ENCODE peak calls at places on chromosome 17, in six cellular contexts. Y is ovary, U is HAP-1, A is activated T-helper 1 cell treated with Interleukin-2 at 50 U/mL for 16 hours, B is fibroblast of lung, D is ELF-1. R is an unnamed sample.

GRCh38 chr17:80855968-80856862 is 135.4 kb upstream of the CHMP6 start:
- DNase-seq in Y (no peak), U (no peak), A (peak; percentile 71), B (peak; percentile 97), D (peak; percentile 68), R (peak; percentile 87)

GRCh38 chr17:76528528-76529223 is 8.8 kb downstream of the CYGB start:
- DNase-seq in Y (peak; percentile 70), U (no peak), A (no peak), B (peak; percentile 67), D (peak; percentile 10), R (no peak)

GRCh38 chr17:48054238-48055185 is 6.4 kb downstream of the NFE2L1 start:
- DNase-seq in Y (peak; percentile 85), U (peak; percentile 39), A (no peak), B (peak; percentile 86), D (peak; percentile 99), R (no peak)

GRCh38 chr17:4858068-4858879 is 25.1 kb downstream of the MINK1 start:
- DNase-seq in Y (peak; percentile 48), U (no peak), A (no peak), B (no peak), D (peak; percentile 59), R (no peak)

GRCh38 chr17:47955497-47956461 is 1.9 kb downstream of the PRR15L start:
- DNase-seq in Y (no peak), U (no peak), A (no peak), B (no peak), D (no peak), R (no peak)

GRCh38 chr17:51640108-51640622 is 379.8 kb downstream of the UTP18 start:
- DNase-seq in Y (no peak), U (peak; percentile 31), A (no peak), B (no peak), D (peak; percentile 64), R (no peak)

GRCh38 chr17:58362368-58363014 is 10.5 kb upstream of the SUPT4H1 start:
- DNase-seq in Y (no peak), U (no peak), A (no peak), B (no peak), D (no peak), R (no peak)

GRCh38 chr17:535165-535564 is 179.5 kb downstream of the VPS53 start:
- DNase-seq in Y (no peak), U (no peak), A (no peak), B (no peak), D (no peak), R (no peak)

GRCh38 chr17:82956726-82957468 is 117.1 kb upstream of the ZNF750 start:
- DNase-seq in Y (no peak), U (no peak), A (no peak), B (no peak), D (no peak), R (no peak)

GRCh38 chr17:42122371-42123303 is at the start of gene HSPB9:
- DNase-seq in Y (peak; percentile 72), U (no peak), A (no peak), B (no peak), D (peak; percentile 90), R (no peak)

GRCh38 chr17:50511058-50511457 is 2.8 kb downstream of the MYCBPAP start:
- DNase-seq in Y (no peak), U (no peak), A (no peak), B (peak; percentile 38), D (no peak), R (no peak)

GRCh38 chr17:58378895-58379824 is 27.2 kb upstream of the SUPT4H1 start:
- DNase-seq in Y (no peak), U (no peak), A (no peak), B (no peak), D (peak; percentile 32), R (no peak)

GRCh38 chr17:19928299-19928698 is 49.3 kb downstream of the AKAP10 start:
- DNase-seq in Y (no peak), U (no peak), A (no peak), B (peak; percentile 84), D (no peak), R (no peak)

GRCh38 chr17:45396496-45397205 is 36.0 kb downstream of the ARHGAP27 start:
- DNase-seq in Y (no peak), U (no peak), A (no peak), B (no peak), D (no peak), R (no peak)

GRCh38 chr17:3544365-3544764 is 13.2 kb downstream of the TRPV3 start:
- DNase-seq in Y (no peak), U (no peak), A (no peak), B (no peak), D (no peak), R (no peak)

GRCh38 chr17:80913928-80914821 is 77.5 kb upstream of the CHMP6 start:
- DNase-seq in Y (no peak), U (no peak), A (no peak), B (no peak), D (no peak), R (no peak)

GRCh38 chr17:47883589-47884426 is 12.2 kb upstream of the SP2 start:
- DNase-seq in Y (no peak), U (no peak), A (no peak), B (no peak), D (peak; percentile 89), R (no peak)

GRCh38 chr17:9235346-9235745 is 214.0 kb downstream of the NTN1 start:
- DNase-seq in Y (no peak), U (no peak), A (no peak), B (no peak), D (no peak), R (no peak)

GRCh38 chr17:77327566-77328463 is 187.0 kb downstream of the SEC14L1 start:
- DNase-seq in Y (no peak), U (peak; percentile 5), A (no peak), B (no peak), D (no peak), R (no peak)

GRCh38 chr17:48733632-48734327 is 5.2 kb upstream of the HOXB13 start:
- DNase-seq in Y (no peak), U (no peak), A (no peak), B (no peak), D (peak; percentile 66), R (no peak)

GRCh38 chr17:16583781-16584180 is 14.8 kb upstream of the ZNF287 start:
- DNase-seq in Y (no peak), U (no peak), A (no peak), B (no peak), D (no peak), R (no peak)

GRCh38 chr17:19569785-19570496 is 36.3 kb downstream of the SLC47A1 start:
- DNase-seq in Y (no peak), U (no peak), A (no peak), B (no peak), D (no peak), R (no peak)

GRCh38 chr17:82938486-82939212 is 98.8 kb upstream of the ZNF750 start:
- DNase-seq in Y (no peak), U (no peak), A (no peak), B (no peak), D (no peak), R (no peak)

GRCh38 chr17:80063815-80064585 is 27.6 kb downstream of the CCDC40 start:
- DNase-seq in Y (peak; percentile 55), U (no peak), A (no peak), B (peak; percentile 87), D (peak; percentile 43), R (no peak)

GRCh38 chr17:82957961-82958491 is 118.2 kb upstream of the ZNF750 start:
- DNase-seq in Y (no peak), U (no peak), A (no peak), B (no peak), D (no peak), R (no peak)

GRCh38 chr17:37392024-37392590 is 14.5 kb downstream of the ACACA start:
- DNase-seq in Y (no peak), U (no peak), A (no peak), B (peak; percentile 79), D (no peak), R (peak; percentile 15)

GRCh38 chr17:40862985-40863733 is 3.9 kb downstream of the KRT12 start:
- DNase-seq in Y (no peak), U (peak; percentile 63), A (no peak), B (no peak), D (peak; percentile 80), R (no peak)

GRCh38 chr17:36089888-36090836 is at the start of gene CCL3:
- DNase-seq in Y (no peak), U (no peak), A (no peak), B (no peak), D (no peak), R (no peak)

GRCh38 chr17:44924107-44924544 is 8.8 kb upstream of the GFAP start:
- DNase-seq in Y (no peak), U (no peak), A (no peak), B (no peak), D (no peak), R (no peak)

GRCh38 chr17:45038771-45039634 is 12.4 kb downstream of the DCAKD start:
- DNase-seq in Y (no peak), U (no peak), A (no peak), B (no peak), D (no peak), R (no peak)

GRCh38 chr17:77963441-77963840 is 4.9 kb downstream of the TNRC6C start:
- DNase-seq in Y (peak; percentile 54), U (peak; percentile 71), A (peak; percentile 19), B (peak; percentile 86), D (no peak), R (no peak)

GRCh38 chr17:70022175-70022574 is 52.9 kb upstream of the KCNJ16 start:
- DNase-seq in Y (no peak), U (no peak), A (no peak), B (peak; percentile 9), D (no peak), R (no peak)

GRCh38 chr17:66978514-66979061 is 14.1 kb downstream of the CACNG4 start:
- DNase-seq in Y (no peak), U (no peak), A (no peak), B (no peak), D (no peak), R (no peak)

GRCh38 chr17:3894927-3895343 is 2.1 kb upstream of the CAMKK1 start:
- DNase-seq in Y (no peak), U (no peak), A (no peak), B (no peak), D (no peak), R (no peak)

GRCh38 chr17:57682667-57683066 is 62.4 kb downstream of the CCDC182 start:
- DNase-seq in Y (no peak), U (no peak), A (no peak), B (no peak), D (no peak), R (no peak)

GRCh38 chr17:18946536-18946935 is 5.4 kb upstream of the SLC5A10 start:
- DNase-seq in Y (no peak), U (no peak), A (no peak), B (no peak), D (peak; percentile 96), R (no peak)

GRCh38 chr17:81217531-81217930 is 5.2 kb downstream of the CEP131 start:
- DNase-seq in Y (no peak), U (no peak), A (no peak), B (no peak), D (no peak), R (no peak)

GRCh38 chr17:61202564-61202963 is 197.1 kb upstream of the TBX2 start:
- DNase-seq in Y (no peak), U (no peak), A (no peak), B (peak; percentile 56), D (no peak), R (no peak)

GRCh38 chr17:10790491-10791401 is 13.2 kb downstream of the TMEM238L start:
- DNase-seq in Y (peak; percentile 49), U (no peak), A (no peak), B (no peak), D (peak; percentile 67), R (no peak)

GRCh38 chr17:72273301-72274056 is 152.7 kb downstream of the SOX9 start:
- DNase-seq in Y (no peak), U (no peak), A (no peak), B (peak; percentile 14), D (no peak), R (no peak)